ENCODE peak calls at places on chromosomes 13 and 19, in nine cellular contexts. One of them, this sample, is unnamed.

GRCh38 chr19:4730740-4731171 is 7.1 kb upstream of the DPP9 start:
- DNase-seq in breast epithelium: no peak
- DNase-seq in NB4: peak
- DNase-seq in psoas muscle: no peak
- DNase-seq in fibroblast of lung: no peak
- DNase-seq in choroid plexus epithelial cell: no peak
- DNase-seq in GM23338: peak
- DNase-seq in foreskin fibroblast: peak
- DNase-seq in AG10803: no peak
- DNase-seq in this sample: no peak

GRCh38 chr13:70408865-70409264 is 300.6 kb upstream of the KLHL1 start:
- DNase-seq in breast epithelium: no peak
- DNase-seq in NB4: no peak
- DNase-seq in psoas muscle: no peak
- DNase-seq in fibroblast of lung: peak
- DNase-seq in choroid plexus epithelial cell: peak
- DNase-seq in GM23338: no peak
- DNase-seq in foreskin fibroblast: no peak
- DNase-seq in AG10803: no peak
- DNase-seq in this sample: no peak

GRCh38 chr13:40764587-40765403 is 6.2 kb downstream of the MRPS31 start:
- DNase-seq in breast epithelium: no peak
- DNase-seq in NB4: no peak
- DNase-seq in psoas muscle: no peak
- DNase-seq in fibroblast of lung: peak
- DNase-seq in choroid plexus epithelial cell: peak
- DNase-seq in GM23338: no peak
- DNase-seq in foreskin fibroblast: peak
- DNase-seq in AG10803: peak
- DNase-seq in this sample: no peak

GRCh38 chr13:49645451-49645850 is 17.1 kb downstream of the ARL11 start:
- DNase-seq in breast epithelium: no peak
- DNase-seq in NB4: no peak
- DNase-seq in psoas muscle: no peak
- DNase-seq in fibroblast of lung: no peak
- DNase-seq in choroid plexus epithelial cell: no peak
- DNase-seq in GM23338: no peak
- DNase-seq in foreskin fibroblast: no peak
- DNase-seq in AG10803: no peak
- DNase-seq in this sample: peak

GRCh38 chr19:30799854-30800755 is 427.9 kb downstream of the ZNF536 start:
- DNase-seq in breast epithelium: no peak
- DNase-seq in NB4: peak
- DNase-seq in psoas muscle: peak
- DNase-seq in fibroblast of lung: no peak
- DNase-seq in choroid plexus epithelial cell: no peak
- DNase-seq in GM23338: peak
- DNase-seq in foreskin fibroblast: no peak
- DNase-seq in AG10803: peak
- DNase-seq in this sample: no peak

GRCh38 chr13:59038824-59039223 is 1124.9 kb downstream of the DIAPH3 start:
- DNase-seq in breast epithelium: no peak
- DNase-seq in NB4: no peak
- DNase-seq in psoas muscle: no peak
- DNase-seq in fibroblast of lung: peak
- DNase-seq in choroid plexus epithelial cell: peak
- DNase-seq in GM23338: no peak
- DNase-seq in foreskin fibroblast: peak
- DNase-seq in AG10803: no peak
- DNase-seq in this sample: no peak

GRCh38 chr19:35144600-35145436 is 1.8 kb downstream of the FXYD7 start:
- DNase-seq in breast epithelium: no peak
- DNase-seq in NB4: peak
- DNase-seq in psoas muscle: no peak
- DNase-seq in fibroblast of lung: no peak
- DNase-seq in choroid plexus epithelial cell: no peak
- DNase-seq in GM23338: peak
- DNase-seq in foreskin fibroblast: no peak
- DNase-seq in AG10803: no peak
- DNase-seq in this sample: no peak

GRCh38 chr13:21608961-21609360 is 5.0 kb upstream of the MICU2 start:
- DNase-seq in breast epithelium: no peak
- DNase-seq in NB4: peak
- DNase-seq in psoas muscle: no peak
- DNase-seq in fibroblast of lung: no peak
- DNase-seq in choroid plexus epithelial cell: no peak
- DNase-seq in GM23338: no peak
- DNase-seq in foreskin fibroblast: peak
- DNase-seq in AG10803: no peak
- DNase-seq in this sample: no peak

GRCh38 chr19:2099054-2099501 is 2.4 kb downstream of the IZUMO4 start:
- DNase-seq in breast epithelium: no peak
- DNase-seq in NB4: no peak
- DNase-seq in psoas muscle: no peak
- DNase-seq in fibroblast of lung: no peak
- DNase-seq in choroid plexus epithelial cell: no peak
- DNase-seq in GM23338: no peak
- DNase-seq in foreskin fibroblast: peak
- DNase-seq in AG10803: no peak
- DNase-seq in this sample: no peak

GRCh38 chr13:76775031-76775740 is 111.0 kb downstream of the KCTD12 start:
- DNase-seq in breast epithelium: no peak
- DNase-seq in NB4: no peak
- DNase-seq in psoas muscle: no peak
- DNase-seq in fibroblast of lung: no peak
- DNase-seq in choroid plexus epithelial cell: no peak
- DNase-seq in GM23338: no peak
- DNase-seq in foreskin fibroblast: peak
- DNase-seq in AG10803: no peak
- DNase-seq in this sample: peak

GRCh38 chr13:76769238-76769859 is 116.9 kb downstream of the KCTD12 start:
- DNase-seq in breast epithelium: no peak
- DNase-seq in NB4: no peak
- DNase-seq in psoas muscle: no peak
- DNase-seq in fibroblast of lung: peak
- DNase-seq in choroid plexus epithelial cell: no peak
- DNase-seq in GM23338: no peak
- DNase-seq in foreskin fibroblast: no peak
- DNase-seq in AG10803: peak
- DNase-seq in this sample: no peak

GRCh38 chr13:76778906-76779305 is 107.3 kb downstream of the KCTD12 start:
- DNase-seq in breast epithelium: no peak
- DNase-seq in NB4: no peak
- DNase-seq in psoas muscle: no peak
- DNase-seq in fibroblast of lung: no peak
- DNase-seq in choroid plexus epithelial cell: peak
- DNase-seq in GM23338: no peak
- DNase-seq in foreskin fibroblast: no peak
- DNase-seq in AG10803: peak
- DNase-seq in this sample: no peak

DNA sequence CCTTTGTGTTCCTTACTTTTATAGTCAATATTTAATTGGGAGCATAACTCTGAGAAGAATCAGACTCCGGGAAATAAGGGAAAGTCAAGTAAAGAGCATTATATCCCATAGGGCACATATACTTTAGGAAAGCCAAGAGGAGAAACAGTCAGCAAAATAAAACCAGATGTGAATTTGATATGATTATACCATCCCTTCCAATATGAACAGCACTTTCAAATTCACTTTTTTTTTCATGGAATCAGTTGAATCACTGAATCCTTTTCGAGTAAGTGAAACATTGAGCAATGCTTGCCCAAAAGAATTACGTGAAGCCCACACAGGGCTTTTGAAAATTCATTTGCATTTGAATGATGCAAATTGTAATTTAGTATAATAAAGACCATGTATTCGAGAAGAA is 112.5 kb downstream of the KCTD12 start:
- DNase-seq in breast epithelium: no peak
- DNase-seq in NB4: no peak
- DNase-seq in psoas muscle: no peak
- DNase-seq in fibroblast of lung: no peak
- DNase-seq in choroid plexus epithelial cell: no peak
- DNase-seq in GM23338: no peak
- DNase-seq in foreskin fibroblast: peak
- DNase-seq in AG10803: peak
- DNase-seq in this sample: no peak
- H3K4me3 ChIP-seq in breast epithelium: no peak
- H3K4me3 ChIP-seq in NB4: no peak
- H3K4me3 ChIP-seq in psoas muscle: no peak
- H3K4me3 ChIP-seq in fibroblast of lung: no peak
- H3K4me3 ChIP-seq in choroid plexus epithelial cell: no peak
- H3K4me3 ChIP-seq in GM23338: no peak
- H3K4me3 ChIP-seq in foreskin fibroblast: no peak
- H3K4me3 ChIP-seq in AG10803: no peak
- H3K4me3 ChIP-seq in this sample: no peak

GRCh38 chr19:53357821-53358581 is 7.5 kb upstream of the ZNF525 start:
- DNase-seq in breast epithelium: no peak
- DNase-seq in NB4: no peak
- DNase-seq in psoas muscle: no peak
- DNase-seq in fibroblast of lung: no peak
- DNase-seq in choroid plexus epithelial cell: no peak
- DNase-seq in GM23338: peak
- DNase-seq in foreskin fibroblast: no peak
- DNase-seq in AG10803: no peak
- DNase-seq in this sample: no peak
- TF ChIP-seq CTCF in breast epithelium: no peak
- TF ChIP-seq CTCF in NB4: no peak
- TF ChIP-seq CTCF in psoas muscle: no peak
- TF ChIP-seq CTCF in fibroblast of lung: no peak
- TF ChIP-seq CTCF in choroid plexus epithelial cell: no peak
- TF ChIP-seq CTCF in GM23338: no peak
- TF ChIP-seq CTCF in foreskin fibroblast: no peak
- TF ChIP-seq CTCF in AG10803: no peak
- TF ChIP-seq CTCF in this sample: no peak

GRCh38 chr19:49130325-49130724 is 11.0 kb downstream of the PPFIA3 start:
- DNase-seq in breast epithelium: no peak
- DNase-seq in NB4: no peak
- DNase-seq in psoas muscle: no peak
- DNase-seq in fibroblast of lung: no peak
- DNase-seq in choroid plexus epithelial cell: no peak
- DNase-seq in GM23338: no peak
- DNase-seq in foreskin fibroblast: no peak
- DNase-seq in AG10803: no peak
- DNase-seq in this sample: no peak

GRCh38 chr19:49136771-49137171 is 17.4 kb downstream of the PPFIA3 start:
- DNase-seq in breast epithelium: no peak
- DNase-seq in NB4: no peak
- DNase-seq in psoas muscle: no peak
- DNase-seq in fibroblast of lung: no peak
- DNase-seq in choroid plexus epithelial cell: no peak
- DNase-seq in GM23338: no peak
- DNase-seq in foreskin fibroblast: no peak
- DNase-seq in AG10803: peak
- DNase-seq in this sample: peak

GRCh38 chr19:49133621-49134454 is 14.5 kb downstream of the PPFIA3 start:
- DNase-seq in breast epithelium: no peak
- DNase-seq in NB4: no peak
- DNase-seq in psoas muscle: peak
- DNase-seq in fibroblast of lung: peak
- DNase-seq in choroid plexus epithelial cell: peak
- DNase-seq in GM23338: peak
- DNase-seq in foreskin fibroblast: peak
- DNase-seq in AG10803: peak
- DNase-seq in this sample: peak

GRCh38 chr19:49135686-49136085 is 16.3 kb downstream of the PPFIA3 start:
- DNase-seq in breast epithelium: no peak
- DNase-seq in NB4: no peak
- DNase-seq in psoas muscle: no peak
- DNase-seq in fibroblast of lung: no peak
- DNase-seq in choroid plexus epithelial cell: no peak
- DNase-seq in GM23338: no peak
- DNase-seq in foreskin fibroblast: no peak
- DNase-seq in AG10803: no peak
- DNase-seq in this sample: no peak

DNA sequence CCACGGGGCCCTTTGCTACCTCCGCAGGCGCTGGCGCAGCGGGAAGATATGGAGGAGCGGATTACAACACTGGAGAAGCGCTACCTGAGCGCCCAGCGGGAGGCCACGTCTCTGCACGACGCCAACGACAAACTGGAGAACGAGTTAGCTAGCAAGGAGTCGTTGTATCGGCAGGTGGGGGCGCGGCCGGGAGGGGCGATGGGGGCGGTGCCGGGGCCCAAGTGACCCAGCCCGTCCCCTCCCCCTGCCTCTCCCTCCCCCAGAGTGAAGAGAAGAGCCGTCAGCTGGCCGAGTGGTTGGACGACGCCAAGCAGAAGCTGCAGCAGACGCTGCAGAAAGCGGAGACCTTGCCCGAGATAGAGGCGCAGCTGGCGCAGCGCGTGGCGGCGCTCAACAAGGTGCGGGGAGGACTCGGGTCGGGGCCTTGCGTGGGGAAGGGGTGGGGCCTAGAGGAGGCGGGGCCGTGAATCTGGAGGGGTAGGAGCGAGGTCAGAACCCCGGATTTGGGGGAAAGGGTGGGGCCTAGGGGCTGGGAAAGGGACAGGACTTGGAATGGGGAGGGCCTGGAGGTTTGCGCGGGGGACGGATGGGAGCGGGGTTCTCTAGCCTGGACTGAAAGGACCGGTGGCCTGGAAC is 13.7 kb downstream of the PPFIA3 start:
- DNase-seq in breast epithelium: no peak
- DNase-seq in NB4: no peak
- DNase-seq in psoas muscle: peak
- DNase-seq in fibroblast of lung: no peak
- DNase-seq in choroid plexus epithelial cell: no peak
- DNase-seq in GM23338: peak
- DNase-seq in foreskin fibroblast: no peak
- DNase-seq in AG10803: no peak
- DNase-seq in this sample: no peak
- H3K4me3 ChIP-seq in breast epithelium: peak
- H3K4me3 ChIP-seq in NB4: no peak
- H3K4me3 ChIP-seq in psoas muscle: peak
- H3K4me3 ChIP-seq in fibroblast of lung: no peak
- H3K4me3 ChIP-seq in choroid plexus epithelial cell: peak
- H3K4me3 ChIP-seq in GM23338: peak
- H3K4me3 ChIP-seq in foreskin fibroblast: no peak
- H3K4me3 ChIP-seq in AG10803: no peak
- H3K4me3 ChIP-seq in this sample: peak

DNA sequence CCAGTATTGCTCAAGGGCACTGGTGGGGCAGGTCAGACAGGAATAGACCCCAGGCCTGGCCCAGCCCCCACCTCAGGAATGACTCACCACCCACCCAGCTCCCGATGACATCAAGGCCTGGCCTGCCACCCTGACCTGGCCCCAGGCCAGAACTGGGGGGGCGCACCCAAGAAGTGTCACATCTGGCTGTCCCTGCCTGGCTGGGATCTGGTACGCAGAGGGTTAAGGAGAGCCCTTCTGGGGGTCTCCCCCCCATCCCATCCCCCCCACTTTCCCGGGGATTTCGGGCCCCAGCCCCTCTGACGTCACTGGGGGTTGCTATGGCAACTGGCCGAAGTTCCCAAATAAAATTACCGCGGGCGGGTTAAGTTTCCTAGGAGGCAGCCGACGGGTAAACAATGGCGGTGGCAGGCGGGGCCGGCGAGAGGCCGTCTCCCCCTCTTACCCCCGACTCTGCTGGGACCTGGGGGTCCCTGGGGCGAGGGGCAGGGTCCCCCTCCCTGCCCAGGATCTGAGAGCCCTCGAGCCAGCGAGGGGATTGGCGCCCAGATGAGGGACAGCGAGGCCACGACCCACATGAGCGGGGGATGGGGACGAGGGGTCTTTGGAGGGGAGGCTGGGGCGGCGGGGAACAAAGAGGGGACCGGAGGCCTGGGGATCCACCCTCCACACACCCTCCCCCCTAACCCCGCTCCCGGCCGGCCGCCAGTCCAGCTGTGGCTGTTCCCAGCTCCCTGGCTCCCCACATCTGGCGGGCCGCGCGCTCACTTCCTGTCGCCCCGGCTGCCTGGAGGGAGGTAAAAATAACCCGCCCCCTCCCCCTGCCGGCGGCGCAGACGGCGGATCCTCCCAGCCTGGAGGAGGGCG is 29.7 kb upstream of the NANOS3 start:
- DNase-seq in breast epithelium: peak
- DNase-seq in NB4: peak
- DNase-seq in psoas muscle: peak
- DNase-seq in fibroblast of lung: peak
- DNase-seq in choroid plexus epithelial cell: peak
- DNase-seq in GM23338: peak
- DNase-seq in foreskin fibroblast: peak
- DNase-seq in AG10803: peak
- DNase-seq in this sample: peak
- TF ChIP-seq CTCF in breast epithelium: peak
- TF ChIP-seq CTCF in NB4: no peak
- TF ChIP-seq CTCF in psoas muscle: peak
- TF ChIP-seq CTCF in fibroblast of lung: no peak
- TF ChIP-seq CTCF in choroid plexus epithelial cell: peak
- TF ChIP-seq CTCF in GM23338: peak
- TF ChIP-seq CTCF in foreskin fibroblast: no peak
- TF ChIP-seq CTCF in AG10803: no peak
- TF ChIP-seq CTCF in this sample: no peak

This sample was measured in fibroblast of villous mesenchyme.